ENCODE peak calls at places on chromosomes 1 and 21, in ten cellular contexts. F is CD8-positive, alpha-beta memory T cell; N is HCT116; M is esophagus muscularis mucosa; D is prostate gland; G is ovary; Z is body of pancreas; K is SK-N-SH; O is brain microvascular endothelial cell; H is effector memory CD4-positive, alpha-beta T cell. A is an unnamed sample.

GRCh38 chr21:34722684-34723300 is 54.0 kb downstream of the CLIC6 start:
- DNase-seq in F (no peak), N (no peak), M (no peak), D (no peak), G (no peak), Z (no peak), K (peak; percentile 35), O (no peak), H (no peak), A (peak; percentile 83)

GRCh38 chr1:53524428-53525400 is 65.5 kb downstream of the DMRTB1 start:
- DNase-seq in F (no peak), N (no peak), M (no peak), D (no peak), G (peak; percentile 56), Z (peak; percentile 43), K (peak; percentile 82), O (no peak), H (no peak), A (no peak)

GRCh38 chr21:42670884-42671283 is 17.5 kb downstream of the PDE9A start:
- DNase-seq in F (no peak), N (no peak), M (no peak), D (no peak), G (no peak), Z (no peak), K (no peak), O (no peak), H (no peak), A (no peak)

GRCh38 chr1:86687595-86687994 is 16.8 kb upstream of the SH3GLB1 start:
- DNase-seq in F (no peak), N (no peak), M (no peak), D (no peak), G (no peak), Z (no peak), K (peak; percentile 11), O (no peak), H (no peak), A (no peak)

GRCh38 chr1:168485048-168485447 is 58.7 kb downstream of the XCL2 start:
- DNase-seq in F (no peak), N (no peak), M (no peak), D (no peak), G (no peak), Z (no peak), K (no peak), O (peak; percentile 6), H (no peak), A (no peak)

GRCh38 chr1:198726455-198726854 is 87.6 kb downstream of the PTPRC start:
- DNase-seq in F (no peak), N (no peak), M (no peak), D (no peak), G (no peak), Z (no peak), K (no peak), O (peak; percentile 68), H (no peak), A (no peak)

GRCh38 chr1:8423134-8423701 is 105.3 kb downstream of the SLC45A1 start:
- DNase-seq in F (peak; percentile 34), N (no peak), M (no peak), D (no peak), G (peak; percentile 50), Z (peak; percentile 35), K (peak; percentile 71), O (peak; percentile 16), H (peak; percentile 6), A (peak; percentile 30)

GRCh38 chr1:201319631-201320030 is 36.3 kb downstream of the PKP1 start:
- DNase-seq in F (no peak), N (no peak), M (no peak), D (no peak), G (no peak), Z (no peak), K (no peak), O (no peak), H (no peak), A (no peak)

GRCh38 chr1:45620588-45621500 is 3.0 kb downstream of the CCDC17 start:
- DNase-seq in F (no peak), N (no peak), M (no peak), D (no peak), G (no peak), Z (no peak), K (no peak), O (no peak), H (no peak), A (no peak)

GRCh38 chr1:154520333-154520732 is 18.1 kb upstream of the SHE start:
- DNase-seq in F (no peak), N (no peak), M (no peak), D (no peak), G (no peak), Z (no peak), K (no peak), O (peak; percentile 13), H (no peak), A (no peak)

GRCh38 chr1:88646852-88647645 is 37.0 kb upstream of the PKN2 start:
- DNase-seq in F (no peak), N (no peak), M (no peak), D (no peak), G (no peak), Z (no peak), K (no peak), O (no peak), H (no peak), A (no peak)

GRCh38 chr1:203726417-203726867 is 38.5 kb upstream of the LAX1 start:
- DNase-seq in F (no peak), N (no peak), M (no peak), D (no peak), G (no peak), Z (no peak), K (peak; percentile 28), O (no peak), H (no peak), A (no peak)

GRCh38 chr21:15183712-15184353 is 119.0 kb upstream of the NRIP1 start:
- DNase-seq in F (no peak), N (no peak), M (no peak), D (no peak), G (no peak), Z (no peak), K (no peak), O (no peak), H (no peak), A (no peak)

GRCh38 chr21:44259082-44259705 is 2.5 kb downstream of the DNMT3L start:
- DNase-seq in F (no peak), N (no peak), M (peak; percentile 77), D (no peak), G (no peak), Z (no peak), K (no peak), O (no peak), H (no peak), A (no peak)

DNA sequence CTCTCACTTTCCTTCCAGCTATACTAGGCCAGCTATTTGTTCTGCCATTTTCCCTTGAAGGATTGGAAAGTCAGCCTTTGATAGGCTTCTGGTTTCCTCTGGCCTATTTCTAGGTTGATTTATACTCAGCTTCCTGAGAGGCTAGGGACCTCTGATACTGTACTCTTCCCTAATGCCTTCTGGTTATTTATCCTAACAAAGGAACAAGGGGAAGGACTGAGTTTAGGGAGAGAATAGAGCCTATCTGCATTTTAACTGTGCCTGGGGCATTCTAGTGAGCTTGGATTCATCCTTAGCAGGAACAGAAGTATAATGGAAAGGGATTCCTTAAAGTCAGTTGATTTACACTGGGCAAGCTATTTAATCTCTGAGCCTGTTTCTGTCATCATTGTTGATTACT is 11.8 kb upstream of the TMEM39B start:
- DNase-seq in F (no peak), N (no peak), M (no peak), D (no peak), G (no peak), Z (no peak), K (no peak), O (no peak), H (no peak), A (peak; percentile 84)
- H3K27ac ChIP-seq in F (no peak overlapping the region), N (no peak overlapping the region), M (no peak overlapping the region), D (no peak overlapping the region), G (no peak overlapping the region), Z (no peak overlapping the region), K (peak overlapping the region; percentile 88), O (no peak overlapping the region), H (peak overlapping the region; percentile 27), A (no peak overlapping the region)

GRCh38 chr1:50347933-50348332 is 75.3 kb downstream of the DMRTA2 start:
- DNase-seq in F (no peak), N (no peak), M (no peak), D (no peak), G (no peak), Z (no peak), K (no peak), O (no peak), H (no peak), A (no peak)

GRCh38 chr1:50350421-50350820 is 72.8 kb downstream of the DMRTA2 start:
- DNase-seq in F (no peak), N (no peak), M (peak; percentile 55), D (no peak), G (no peak), Z (no peak), K (no peak), O (no peak), H (no peak), A (no peak)

GRCh38 chr1:50350868-50351267 is 72.4 kb downstream of the DMRTA2 start:
- DNase-seq in F (no peak), N (no peak), M (peak; percentile 89), D (no peak), G (no peak), Z (no peak), K (no peak), O (no peak), H (no peak), A (no peak)

GRCh38 chr1:50348449-50349241 is 74.6 kb downstream of the DMRTA2 start:
- DNase-seq in F (no peak), N (peak; percentile 48), M (no peak), D (peak; percentile 65), G (peak; percentile 47), Z (peak; percentile 74), K (peak; percentile 77), O (peak; percentile 66), H (no peak), A (peak; percentile 93)

GRCh38 chr1:50349242-50349565 is 74.0 kb downstream of the DMRTA2 start:
- DNase-seq in F (no peak), N (no peak), M (peak; percentile 37), D (no peak), G (no peak), Z (no peak), K (peak; percentile 36), O (no peak), H (no peak), A (no peak)
- H3K27ac ChIP-seq in F (no peak overlapping the region), N (no peak overlapping the region), M (no peak overlapping the region), D (no peak overlapping the region), G (no peak overlapping the region), Z (no peak overlapping the region), K (no peak overlapping the region), O (no peak overlapping the region), H (no peak overlapping the region), A (no peak overlapping the region)

DNA sequence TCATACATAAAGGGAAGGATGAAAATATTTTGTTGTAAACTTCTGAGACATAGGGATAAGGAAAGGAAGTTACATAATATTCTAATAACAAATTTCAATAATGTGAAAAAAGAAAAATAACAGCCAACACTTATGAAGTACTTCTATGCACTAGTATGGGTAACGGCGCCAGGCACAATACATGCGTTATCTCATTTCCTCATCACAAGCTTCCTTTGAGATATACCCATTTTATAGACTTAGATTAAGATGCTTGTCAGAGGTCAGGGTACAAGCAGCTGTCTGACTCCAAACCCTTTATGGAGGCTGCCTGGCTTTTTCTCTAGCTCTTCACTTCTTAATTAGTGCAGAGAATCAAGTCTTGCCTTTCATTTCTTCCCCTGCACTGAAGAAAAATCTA is 41.3 kb downstream of the TCP10L start:
- DNase-seq in F (no peak), N (no peak), M (peak; percentile 50), D (no peak), G (no peak), Z (no peak), K (no peak), O (no peak), H (no peak), A (no peak)
- H3K27ac ChIP-seq in F (no peak overlapping the region), N (no peak overlapping the region), M (no peak overlapping the region), D (no peak overlapping the region), G (no peak overlapping the region), Z (no peak overlapping the region), K (no peak overlapping the region), O (no peak overlapping the region), H (no peak overlapping the region), A (no peak overlapping the region)

GRCh38 chr1:205313681-205314308 is 7.8 kb downstream of the NUAK2 start:
- DNase-seq in F (peak; percentile 44), N (no peak), M (peak; percentile 94), D (peak; percentile 35), G (peak; percentile 55), Z (peak; percentile 52), K (no peak), O (peak; percentile 54), H (no peak), A (peak; percentile 96)
- H3K27ac ChIP-seq in F (no peak overlapping the region), N (no peak overlapping the region), M (peak overlapping the region; percentile 28), D (peak overlapping the region; percentile 50), G (peak overlapping the region; percentile 53), Z (peak overlapping the region; percentile 4), K (no peak overlapping the region), O (peak overlapping the region; percentile 50), H (peak overlapping the region; percentile 62), A (peak overlapping the region; percentile 97)

A was measured in GM23338.